ENCODE peak calls at places on chromosomes 4 and X, in seven cellular contexts. T is occipital lobe; K is GM23248; O is RKO; Z is stimulated activated naive B cell treated with anti-CD40 and anti-IgM and Interleukin-4, amounts not matched to agents 10 μg/mL and 1 μg/mL and 100 μg/mL, for 72 hours; H is breast epithelium; J is KBM-7. V is an unnamed sample.

GRCh38 chrX:1488141-1488540 is 35.4 kb upstream of the ASMTL start:
- DNase-seq in T (no peak), K (no peak), O (no peak), Z (no peak), H (no peak), J (no peak), V (no peak)

GRCh38 chr4:14915018-14915417 is 87.3 kb upstream of the CPEB2 start:
- DNase-seq in T (no peak), K (no peak), O (no peak), Z (no peak), H (no peak), J (no peak), V (no peak)

GRCh38 chr4:184318852-184319251 is 101.2 kb upstream of the ENPP6 start:
- DNase-seq in T (no peak), K (no peak), O (no peak), Z (no peak), H (no peak), J (no peak), V (no peak)

GRCh38 chrX:44382871-44383270 is 39.4 kb upstream of the EFHC2 start:
- DNase-seq in T (no peak), K (no peak), O (no peak), Z (no peak), H (no peak), J (no peak), V (no peak)

GRCh38 chr4:55554453-55555030 is 7.8 kb upstream of the CLOCK start:
- DNase-seq in T (no peak), K (peak), O (peak), Z (no peak), H (no peak), J (no peak), V (peak)

GRCh38 chr4:144590020-144590419 is 55.9 kb upstream of the HHIP start:
- DNase-seq in T (no peak), K (no peak), O (no peak), Z (no peak), H (no peak), J (no peak), V (no peak)

GRCh38 chr4:144699565-144699964 is 53.6 kb downstream of the HHIP start:
- DNase-seq in T (no peak), K (peak), O (no peak), Z (no peak), H (no peak), J (no peak), V (peak)

GRCh38 chr4:175833574-175834350 is 21.7 kb upstream of the GPM6A start:
- DNase-seq in T (peak), K (no peak), O (no peak), Z (no peak), H (no peak), J (no peak), V (no peak)

GRCh38 chr4:152724494-152724893 is 44.7 kb upstream of the TMEM154 start:
- DNase-seq in T (no peak), K (no peak), O (no peak), Z (no peak), H (no peak), J (no peak), V (no peak)

GRCh38 chr4:82232891-82233290 is 140.9 kb downstream of the HNRNPD start:
- DNase-seq in T (no peak), K (peak), O (no peak), Z (no peak), H (no peak), J (no peak), V (no peak)

GRCh38 chr4:185256444-185256843 is 47.0 kb downstream of the SNX25 start:
- DNase-seq in T (no peak), K (peak), O (peak), Z (no peak), H (no peak), J (no peak), V (peak)

GRCh38 chr4:20412072-20412471 is 160.4 kb downstream of the SLIT2 start:
- DNase-seq in T (no peak), K (no peak), O (no peak), Z (no peak), H (no peak), J (no peak), V (no peak)

GRCh38 chrX:118974908-118975671 is 672 bp downstream of the LONRF3 start:
- DNase-seq in T (no peak), K (peak), O (peak), Z (peak), H (no peak), J (peak), V (peak)

GRCh38 chrX:10709276-10709675 is 88.9 kb upstream of the MID1 start:
- DNase-seq in T (no peak), K (no peak), O (no peak), Z (no peak), H (no peak), J (no peak), V (no peak)

GRCh38 chr4:181427076-181427475 is 816.1 kb upstream of the TENM3 start:
- DNase-seq in T (no peak), K (no peak), O (no peak), Z (no peak), H (no peak), J (no peak), V (no peak)

GRCh38 chr4:88533088-88533790 is 9.7 kb upstream of the PYURF start:
- DNase-seq in T (no peak), K (peak), O (peak), Z (no peak), H (no peak), J (no peak), V (peak)

GRCh38 chrX:130251671-130252070 is 17.0 kb downstream of the ZNF280C start:
- DNase-seq in T (no peak), K (no peak), O (no peak), Z (no peak), H (no peak), J (no peak), V (no peak)

GRCh38 chrX:52271212-52271611 is 86.5 kb downstream of the MAGED4 start:
- DNase-seq in T (no peak), K (peak), O (peak), Z (no peak), H (no peak), J (peak), V (peak)

GRCh38 chr4:146029939-146030710 is 91.5 kb upstream of the ZNF827 start:
- DNase-seq in T (no peak), K (no peak), O (no peak), Z (peak), H (no peak), J (no peak), V (no peak)

GRCh38 chr4:183154701-183155391 is 55.8 kb downstream of the WWC2 start:
- DNase-seq in T (no peak), K (no peak), O (no peak), Z (no peak), H (no peak), J (no peak), V (peak)

GRCh38 chr4:179196511-179196910 is 1754.3 kb upstream of the AGA start:
- DNase-seq in T (no peak), K (no peak), O (no peak), Z (no peak), H (no peak), J (no peak), V (peak)

GRCh38 chr4:145623831-145624230 is 4.6 kb downstream of the MMAA start:
- DNase-seq in T (no peak), K (peak), O (no peak), Z (no peak), H (no peak), J (no peak), V (peak)

GRCh38 chr4:183355405-183355804 is 33.2 kb upstream of the CLDN24 start:
- DNase-seq in T (no peak), K (peak), O (peak), Z (no peak), H (no peak), J (no peak), V (peak)

GRCh38 chrX:69082753-69083150 is 82.5 kb downstream of the PJA1 start:
- DNase-seq in T (no peak), K (no peak), O (no peak), Z (no peak), H (no peak), J (no peak), V (no peak)